ENCODE peak calls at places on chromosomes 13 and 19, in ten cellular contexts. U is right atrium auricular region, R is AG09319, V is brain microvascular endothelial cell, F is tibial nerve, L is NB4, P is dorsolateral prefrontal cortex, J is HFFc6, Z is AG04449, D is heart right ventricle. Q is an unnamed sample.

GRCh38 chr19:17391371-17392151 is 2.4 kb downstream of the CCDC194 start:
- DNase-seq in U (no peak), R (no peak), V (no peak), F (no peak), L (peak; percentile 80), P (no peak), J (no peak), Z (no peak), D (no peak), Q (no peak)

GRCh38 chr13:96091164-96091931 is 1.4 kb downstream of the HS6ST3 start:
- DNase-seq in U (no peak), R (no peak), V (no peak), F (no peak), L (no peak), P (peak; percentile 49), J (no peak), Z (no peak), D (peak; percentile 23), Q (no peak)

GRCh38 chr19:29484876-29485275 is 40.9 kb upstream of the VSTM2B start:
- DNase-seq in U (peak; percentile 26), R (no peak), V (no peak), F (no peak), L (no peak), P (no peak), J (no peak), Z (no peak), D (no peak), Q (no peak)

GRCh38 chr19:2149980-2150793 is 1.2 kb downstream of the AP3D1 start:
- DNase-seq in U (no peak), R (no peak), V (no peak), F (no peak), L (peak; percentile 29), P (no peak), J (no peak), Z (no peak), D (no peak), Q (peak; percentile 60)

GRCh38 chr19:4215807-4216206 is 13.5 kb upstream of the EBI3 start:
- DNase-seq in U (no peak), R (no peak), V (no peak), F (no peak), L (no peak), P (no peak), J (no peak), Z (no peak), D (no peak), Q (no peak)

GRCh38 chr19:33442706-33443105 is 69.2 kb downstream of the CEBPG start:
- DNase-seq in U (no peak), R (no peak), V (no peak), F (no peak), L (no peak), P (peak; percentile 20), J (no peak), Z (no peak), D (no peak), Q (no peak)

GRCh38 chr19:14519860-14520407 is 1.7 kb upstream of the DNAJB1 start:
- DNase-seq in U (no peak), R (no peak), V (no peak), F (no peak), L (peak; percentile 22), P (no peak), J (peak; percentile 56), Z (no peak), D (no peak), Q (no peak)

GRCh38 chr13:49563513-49563912 is 21.8 kb downstream of the RCBTB1 start:
- DNase-seq in U (no peak), R (no peak), V (no peak), F (no peak), L (no peak), P (no peak), J (no peak), Z (no peak), D (no peak), Q (no peak)

GRCh38 chr19:19514215-19514633 is 1.1 kb downstream of the TSSK6 start:
- DNase-seq in U (peak; percentile 79), R (peak; percentile 29), V (peak; percentile 14), F (no peak), L (no peak), P (no peak), J (no peak), Z (no peak), D (peak; percentile 93), Q (no peak)

GRCh38 chr19:51784922-51785690 is 9.9 kb upstream of the FPR3 start:
- DNase-seq in U (peak; percentile 90), R (peak; percentile 23), V (peak; percentile 32), F (no peak), L (peak; percentile 94), P (no peak), J (peak; percentile 80), Z (no peak), D (peak; percentile 29), Q (peak; percentile 20)

GRCh38 chr13:80341771-80342271 is 895 bp upstream of the SPRY2 start:
- DNase-seq in U (peak; percentile 67), R (no peak), V (peak; percentile 40), F (no peak), L (peak; percentile 79), P (no peak), J (no peak), Z (no peak), D (peak; percentile 51), Q (peak; percentile 46)

GRCh38 chr13:80340643-80341097 is 256 bp downstream of the SPRY2 start:
- DNase-seq in U (no peak), R (no peak), V (peak; percentile 41), F (no peak), L (peak; percentile 88), P (no peak), J (peak; percentile 61), Z (no peak), D (no peak), Q (no peak)

GRCh38 chr13:80342541-80343371 is 1.8 kb upstream of the SPRY2 start:
- DNase-seq in U (peak; percentile 90), R (no peak), V (peak; percentile 65), F (peak; percentile 77), L (peak; percentile 88), P (peak; percentile 91), J (peak; percentile 67), Z (no peak), D (peak; percentile 91), Q (peak; percentile 82)

GRCh38 chr13:80339841-80340642 is 884 bp downstream of the SPRY2 start:
- DNase-seq in U (peak; percentile 64), R (no peak), V (peak; percentile 23), F (no peak), L (peak; percentile 77), P (peak; percentile 64), J (peak; percentile 6), Z (no peak), D (peak; percentile 55), Q (no peak)

DNA sequence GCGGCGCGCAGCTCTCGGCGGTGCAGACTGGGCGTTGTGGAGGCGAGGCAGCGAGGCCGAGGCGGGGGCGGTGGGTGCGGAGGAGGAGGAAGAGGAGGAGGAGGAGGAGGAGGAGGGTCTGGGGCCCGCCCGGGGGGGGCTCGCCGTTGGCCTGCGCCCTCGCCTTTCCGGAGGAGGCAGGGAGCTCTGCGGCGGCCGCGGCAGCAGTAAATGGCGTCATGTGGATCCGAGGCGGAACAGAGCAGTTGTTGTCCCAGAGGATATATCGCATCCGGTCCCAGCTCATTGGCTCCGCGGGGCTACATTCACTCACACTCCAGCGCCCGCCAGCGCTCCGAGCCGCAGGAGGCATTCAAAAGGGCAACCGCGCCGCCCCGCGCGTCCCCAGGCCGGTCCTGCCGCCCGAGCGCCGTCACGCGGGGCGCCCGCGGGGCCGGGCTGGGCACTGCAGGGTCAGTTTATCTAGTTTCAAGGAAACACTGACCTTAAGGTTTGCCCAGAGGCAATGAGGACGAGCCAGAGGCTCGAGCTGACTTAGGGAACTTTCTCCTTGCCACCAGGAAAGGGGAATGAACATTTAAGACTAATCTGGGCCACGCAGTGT is at the start of gene SPRY2:
- DNase-seq in U (peak; percentile 97), R (peak; percentile 92), V (peak; percentile 97), F (peak; percentile 93), L (peak; percentile 99), P (peak; percentile 91), J (peak; percentile 97), Z (peak; percentile 81), D (peak; percentile 93), Q (peak; percentile 88)
- TF ChIP-seq CTCF in U (no peak), R (no peak), V (no peak), F (no peak), L (no peak), P (no peak), J (peak; percentile 34), Z (no peak), D (peak; percentile 7), Q (peak; percentile 22)

DNA sequence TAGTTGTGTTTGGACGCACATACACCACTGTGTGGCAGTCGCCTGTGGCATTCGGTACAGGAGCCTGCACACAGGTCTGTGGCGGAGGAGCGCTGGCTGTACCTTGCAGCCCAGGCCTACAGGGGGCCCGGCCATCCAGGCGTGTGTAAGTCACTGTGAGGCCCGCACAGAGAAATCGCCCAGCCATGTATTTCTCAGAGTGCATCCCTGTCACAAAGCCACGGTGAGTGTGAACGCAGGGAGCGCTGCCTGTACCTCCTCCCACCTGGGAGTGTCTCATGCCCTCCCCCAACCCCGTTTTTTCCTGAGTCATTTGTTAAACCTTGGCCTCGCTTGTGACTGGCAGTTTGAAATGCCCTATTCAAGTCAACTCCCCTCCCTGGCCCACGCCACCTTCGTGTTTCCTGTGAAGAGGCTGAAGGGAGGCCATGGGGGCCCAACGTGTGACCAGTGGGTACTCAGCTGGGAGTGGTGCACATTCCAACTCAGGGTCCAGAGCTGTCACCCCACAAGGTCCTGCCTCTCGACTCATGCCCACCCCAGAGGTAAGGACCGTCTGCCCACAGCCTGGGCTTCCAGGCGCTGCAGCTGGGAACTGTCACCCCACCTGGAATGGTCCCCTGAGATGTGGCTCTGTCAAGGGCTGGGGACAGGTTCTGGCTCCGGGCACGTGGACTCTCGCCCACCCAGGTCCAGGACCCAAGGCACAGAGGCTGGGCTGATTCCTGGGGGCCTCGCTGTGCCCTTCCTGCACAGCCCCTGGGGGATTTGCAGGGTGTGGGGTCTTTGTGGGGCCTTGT is 11.6 kb upstream of the RASA3 start:
- DNase-seq in U (no peak), R (no peak), V (no peak), F (no peak), L (peak; percentile 38), P (no peak), J (no peak), Z (no peak), D (no peak), Q (peak; percentile 47)
- TF ChIP-seq CTCF in U (no peak), R (no peak), V (peak; percentile 43), F (no peak), L (peak; percentile 18), P (no peak), J (peak; percentile 45), Z (peak; percentile 12), D (no peak), Q (no peak)

GRCh38 chr19:49056101-49056901 is 1.2 kb downstream of the CGB7 start:
- DNase-seq in U (no peak), R (no peak), V (peak; percentile 9), F (peak; percentile 25), L (peak; percentile 79), P (peak; percentile 52), J (no peak), Z (no peak), D (peak; percentile 66), Q (no peak)
- TF ChIP-seq CTCF in U (peak; percentile 26), R (peak; percentile 19), V (peak; percentile 38), F (peak; percentile 30), L (peak; percentile 57), P (no peak), J (peak; percentile 67), Z (peak; percentile 46), D (peak; percentile 38), Q (no peak)

DNA sequence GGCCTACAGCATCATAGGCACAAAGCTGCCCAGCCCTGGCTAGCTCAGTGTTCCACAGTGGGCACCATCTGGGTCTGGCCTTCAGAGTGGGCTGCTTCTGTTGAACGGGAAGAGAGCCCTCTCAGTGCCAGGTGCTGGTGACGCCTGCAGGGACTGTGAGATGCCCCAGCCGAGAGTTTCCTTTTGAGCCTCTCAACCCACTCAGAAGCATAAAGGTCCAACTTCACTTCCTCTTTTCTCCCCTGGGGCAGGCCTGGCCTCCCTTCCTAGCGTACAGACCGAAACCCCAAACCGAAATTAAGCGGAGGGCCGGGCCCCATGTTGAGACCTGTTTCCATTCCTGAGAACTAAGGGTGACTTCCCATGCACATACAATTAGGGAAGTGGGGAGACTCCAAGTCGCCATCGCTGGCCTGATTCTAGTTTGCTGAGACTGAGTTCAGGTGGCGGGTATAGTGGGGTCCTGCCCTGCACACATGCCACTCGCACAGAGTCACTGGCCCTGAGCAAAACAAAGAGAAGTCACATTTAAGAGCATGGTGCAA is 6.9 kb downstream of the RAB8A start:
- DNase-seq in U (no peak), R (no peak), V (no peak), F (no peak), L (peak; percentile 97), P (no peak), J (no peak), Z (no peak), D (no peak), Q (no peak)
- TF ChIP-seq CTCF in U (no peak), R (no peak), V (no peak), F (no peak), L (no peak), P (no peak), J (no peak), Z (no peak), D (no peak), Q (no peak)